ENCODE peak calls at places on chromosomes 1 and 21, in five cellular contexts. W, U, B, S and Y are unnamed samples.

GRCh38 chr1:54081306-54082270 is 28.2 kb downstream of the TCEANC2 start:
- DNase-seq in W (no peak), U (peak), B (peak), S (peak), Y (peak)

GRCh38 chr1:58107943-58108342 is 438.6 kb downstream of the OMA1 start:
- DNase-seq in W (no peak), U (no peak), B (no peak), S (no peak), Y (no peak)

GRCh38 chr21:40925481-40925880 is 78.5 kb upstream of the DSCAM start:
- DNase-seq in W (no peak), U (no peak), B (no peak), S (no peak), Y (no peak)

GRCh38 chr1:236800623-236801022 is 5.5 kb downstream of the MTR start:
- DNase-seq in W (no peak), U (no peak), B (no peak), S (no peak), Y (no peak)

GRCh38 chr1:212721388-212722247 is 22.0 kb upstream of the BATF3 start:
- DNase-seq in W (no peak), U (no peak), B (peak), S (no peak), Y (no peak)

GRCh38 chr1:15337656-15338402 is 71.9 kb upstream of the EFHD2 start:
- DNase-seq in W (no peak), U (no peak), B (no peak), S (no peak), Y (no peak)

GRCh38 chr1:27090921-27091320 is 64.0 kb downstream of the SLC9A1 start:
- DNase-seq in W (no peak), U (no peak), B (no peak), S (no peak), Y (no peak)

GRCh38 chr21:34949499-34949898 is 99.6 kb downstream of the RUNX1 start:
- DNase-seq in W (no peak), U (no peak), B (no peak), S (no peak), Y (no peak)

GRCh38 chr1:209208648-209209047 is 374.9 kb upstream of the CAMK1G start:
- DNase-seq in W (no peak), U (no peak), B (no peak), S (no peak), Y (no peak)

GRCh38 chr1:197919523-197920301 is 2.5 kb downstream of the LHX9 start:
- DNase-seq in W (no peak), U (no peak), B (no peak), S (no peak), Y (no peak)

GRCh38 chr1:14296795-14297194 is 301.7 kb upstream of the KAZN start:
- DNase-seq in W (no peak), U (no peak), B (no peak), S (no peak), Y (no peak)

GRCh38 chr1:101162736-101163405 is 73.9 kb upstream of the S1PR1 start:
- DNase-seq in W (no peak), U (no peak), B (no peak), S (no peak), Y (no peak)

GRCh38 chr1:11804666-11805453 is 904 bp downstream of the MTHFR start:
- DNase-seq in W (no peak), U (peak), B (peak), S (no peak), Y (peak)

GRCh38 chr1:172398193-172398592 is 22.3 kb upstream of the C1orf105 start:
- DNase-seq in W (no peak), U (no peak), B (no peak), S (no peak), Y (peak)

GRCh38 chr1:204692320-204692851 is 6.8 kb upstream of the LRRN2 start:
- DNase-seq in W (no peak), U (no peak), B (no peak), S (no peak), Y (peak)

GRCh38 chr1:1119272-1119890 is 3.5 kb upstream of the C1orf159 start:
- DNase-seq in W (peak), U (peak), B (no peak), S (no peak), Y (peak)

GRCh38 chr1:170267317-170267716 is 121.6 kb downstream of the NTMT2 start:
- DNase-seq in W (no peak), U (no peak), B (no peak), S (no peak), Y (no peak)

GRCh38 chr1:97621955-97622354 is 298.9 kb downstream of the DPYD start:
- DNase-seq in W (no peak), U (no peak), B (no peak), S (no peak), Y (no peak)

GRCh38 chr1:183058835-183059234 is 35.6 kb downstream of the LAMC1 start:
- DNase-seq in W (no peak), U (no peak), B (no peak), S (no peak), Y (no peak)

GRCh38 chr1:119766374-119766794 is 2.3 kb downstream of the HMGCS2 start:
- DNase-seq in W (no peak), U (no peak), B (peak), S (no peak), Y (no peak)

GRCh38 chr1:165182975-165183374 is 173.5 kb downstream of the LMX1A start:
- DNase-seq in W (no peak), U (no peak), B (no peak), S (no peak), Y (no peak)

GRCh38 chr1:44239337-44239960 is 26.2 kb downstream of the DMAP1 start:
- DNase-seq in W (no peak), U (peak), B (no peak), S (no peak), Y (peak)

GRCh38 chr1:72037745-72038343 is 244.5 kb downstream of the NEGR1 start:
- DNase-seq in W (no peak), U (peak), B (peak), S (no peak), Y (no peak)

GRCh38 chr21:33125981-33126380 is 56.0 kb downstream of the OLIG1 start:
- DNase-seq in W (no peak), U (no peak), B (no peak), S (no peak), Y (no peak)

GRCh38 chr1:162627662-162628296 is 4.5 kb upstream of the DDR2 start:
- DNase-seq in W (no peak), U (no peak), B (no peak), S (no peak), Y (no peak)

GRCh38 chr1:177044390-177044789 is 120.1 kb downstream of the ASTN1 start:
- DNase-seq in W (no peak), U (no peak), B (no peak), S (no peak), Y (no peak)

GRCh38 chr1:28417441-28418277 is 48.1 kb downstream of the PHACTR4 start:
- DNase-seq in W (no peak), U (no peak), B (no peak), S (no peak), Y (no peak)

GRCh38 chr1:1179339-1179982 is 5.8 kb downstream of the TTLL10 start:
- DNase-seq in W (no peak), U (peak), B (no peak), S (no peak), Y (no peak)

GRCh38 chr1:107004421-107004820 is 52.1 kb upstream of the PRMT6 start:
- DNase-seq in W (no peak), U (no peak), B (no peak), S (no peak), Y (no peak)

GRCh38 chr1:198228925-198229324 is 72.1 kb downstream of the NEK7 start:
- DNase-seq in W (no peak), U (no peak), B (no peak), S (no peak), Y (no peak)

GRCh38 chr1:110056776-110057175 is 13.7 kb downstream of the ALX3 start:
- DNase-seq in W (no peak), U (peak), B (no peak), S (no peak), Y (no peak)

GRCh38 chr1:68975534-68975933 is 478.7 kb upstream of the DEPDC1 start:
- DNase-seq in W (no peak), U (no peak), B (no peak), S (no peak), Y (no peak)

GRCh38 chr1:22910986-22911651 is 61.5 kb downstream of the LACTBL1 start:
- DNase-seq in W (no peak), U (no peak), B (no peak), S (no peak), Y (no peak)
- TF ChIP-seq POLR2A in W (no peak), U (no peak), B (no peak), S (no peak), Y (no peak)

GRCh38 chr1:160124709-160125478 is 9.3 kb downstream of the ATP1A2 start:
- DNase-seq in W (no peak), U (no peak), B (no peak), S (no peak), Y (no peak)
- TF ChIP-seq POLR2AphosphoS5 in W (no peak), U (no peak), B (peak), S (no peak), Y (peak)

DNA sequence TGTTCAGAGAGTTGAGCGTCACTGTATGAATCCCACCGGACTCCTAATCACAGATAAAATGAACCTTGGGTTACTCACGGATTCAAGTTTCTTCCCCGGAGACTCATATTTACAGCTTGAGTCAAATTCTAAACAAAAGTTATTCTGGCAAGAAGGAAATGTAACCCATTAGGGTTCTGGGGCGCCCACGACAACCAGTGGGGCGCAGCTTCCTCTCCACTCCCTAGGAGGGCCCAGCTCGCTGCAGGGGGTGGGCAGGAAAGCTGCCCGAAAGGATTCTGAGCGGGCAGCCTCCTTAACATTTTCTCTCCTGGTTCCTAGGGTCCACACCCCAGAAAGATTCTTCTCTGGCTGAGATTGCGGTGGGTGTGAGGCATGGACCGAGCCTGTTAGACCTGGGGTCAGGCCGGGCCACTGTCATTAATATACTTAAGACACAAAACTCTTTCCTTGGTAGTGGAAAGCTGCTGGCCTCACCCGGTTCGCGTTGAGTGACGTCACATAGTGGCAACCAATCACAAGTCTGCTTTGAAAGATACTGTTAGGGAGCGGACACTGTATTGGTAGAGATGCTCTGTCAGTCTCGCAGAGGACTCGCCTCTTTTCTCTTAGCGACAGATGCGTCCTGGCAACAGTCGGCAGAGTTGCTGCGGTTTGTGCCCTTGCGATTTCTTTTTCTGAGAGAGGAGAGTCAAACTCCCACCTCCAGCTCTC is 13.6 kb upstream of the MCOLN3 start:
- DNase-seq in W (peak), U (peak), B (peak), S (peak), Y (peak)
- TF ChIP-seq POLR2A in W (no peak), U (no peak), B (no peak), S (no peak), Y (no peak)

GRCh38 chr1:114369930-114370329 is 141.1 kb downstream of the TRIM33 start:
- DNase-seq in W (no peak), U (no peak), B (no peak), S (no peak), Y (no peak)
- TF ChIP-seq POLR2AphosphoS5 in W (no peak), U (no peak), B (no peak), S (no peak), Y (no peak)

GRCh38 chr1:235078927-235079381 is 49.7 kb downstream of the TOMM20 start:
- DNase-seq in W (no peak), U (no peak), B (no peak), S (no peak), Y (no peak)

GRCh38 chr1:235077571-235078479 is 50.8 kb downstream of the TOMM20 start:
- DNase-seq in W (no peak), U (no peak), B (no peak), S (peak), Y (no peak)

GRCh38 chr1:235078480-235078803 is 50.2 kb downstream of the TOMM20 start:
- DNase-seq in W (no peak), U (no peak), B (no peak), S (no peak), Y (no peak)

GRCh38 chr1:235077163-235077540 is 51.5 kb downstream of the TOMM20 start:
- DNase-seq in W (no peak), U (no peak), B (no peak), S (no peak), Y (no peak)

DNA sequence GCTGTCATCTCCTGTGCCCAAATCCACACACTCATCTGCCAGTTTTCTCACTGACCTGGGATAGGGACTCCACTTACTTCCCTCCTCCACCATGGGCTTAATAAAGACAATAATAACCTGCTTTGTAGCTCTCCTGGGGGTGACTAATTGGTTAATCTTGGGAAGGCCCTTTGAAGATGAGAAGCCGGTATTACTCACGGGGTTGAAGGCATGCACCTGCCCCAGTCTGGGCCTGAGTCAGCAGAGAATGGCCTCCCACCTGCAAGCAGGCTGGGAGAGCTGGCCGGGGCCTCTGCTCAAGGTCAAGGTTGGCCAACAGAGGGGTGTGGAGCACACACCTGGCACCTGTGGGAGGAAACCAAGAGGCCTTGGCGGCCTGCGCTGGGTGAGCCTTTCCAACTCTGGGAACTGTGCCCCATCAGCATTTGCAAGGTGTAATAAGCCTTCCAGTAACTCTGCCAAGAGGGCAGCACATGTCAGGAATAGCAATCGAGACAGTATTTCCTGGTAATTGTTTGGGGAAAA is 49.1 kb downstream of the TOMM20 start:
- DNase-seq in W (no peak), U (peak), B (peak), S (no peak), Y (no peak)
- TF ChIP-seq POLR2A in W (no peak), U (no peak), B (no peak), S (no peak), Y (no peak)